ENCODE peak calls at places on chromosomes 5 and 9, in ten cellular contexts. N is left ventricle myocardium inferior, E is A549, K is hepatocyte, T is tibial artery, Y is PC-3, Q is stomach, U is dorsolateral prefrontal cortex, R is esophagus squamous epithelium, H is transverse colon. B is an unnamed sample.

GRCh38 chr9:8895498-8896224 is 1096.1 kb upstream of the DMAC1 start:
- DNase-seq in N (no peak), E (peak), K (peak), T (no peak), Y (no peak), Q (no peak), U (no peak), R (no peak), H (no peak), B (no peak)

GRCh38 chr5:140113180-140113698 is 670 bp upstream of the PURA start:
- DNase-seq in N (peak), E (no peak), K (peak), T (peak), Y (no peak), Q (no peak), U (no peak), R (no peak), H (peak), B (peak)

GRCh38 chr5:154801083-154801482 is 45.9 kb downstream of the LARP1 start:
- DNase-seq in N (no peak), E (no peak), K (no peak), T (no peak), Y (peak), Q (no peak), U (no peak), R (no peak), H (no peak), B (no peak)

GRCh38 chr5:1130218-1130946 is 18.5 kb upstream of the SLC12A7 start:
- DNase-seq in N (no peak), E (no peak), K (peak), T (no peak), Y (peak), Q (peak), U (no peak), R (no peak), H (peak), B (no peak)

GRCh38 chr5:72558383-72558782 is 51.2 kb upstream of the ZNF366 start:
- DNase-seq in N (no peak), E (no peak), K (no peak), T (no peak), Y (no peak), Q (no peak), U (no peak), R (no peak), H (no peak), B (no peak)

GRCh38 chr5:44332360-44332971 is 56.8 kb downstream of the FGF10 start:
- DNase-seq in N (no peak), E (peak), K (peak), T (no peak), Y (peak), Q (no peak), U (no peak), R (no peak), H (no peak), B (no peak)

GRCh38 chr9:13351768-13352386 is 72.4 kb upstream of the MPDZ start:
- DNase-seq in N (no peak), E (peak), K (peak), T (no peak), Y (peak), Q (no peak), U (no peak), R (no peak), H (no peak), B (no peak)

GRCh38 chr5:73528248-73528647 is 30.0 kb downstream of the BTF3 start:
- DNase-seq in N (no peak), E (no peak), K (no peak), T (no peak), Y (no peak), Q (no peak), U (no peak), R (no peak), H (no peak), B (no peak)

GRCh38 chr9:125494555-125494920 is 212.5 kb downstream of the MAPKAP1 start:
- DNase-seq in N (no peak), E (no peak), K (no peak), T (no peak), Y (peak), Q (no peak), U (no peak), R (no peak), H (no peak), B (no peak)

GRCh38 chr9:106583751-106584150 is 279.2 kb upstream of the ZNF462 start:
- DNase-seq in N (no peak), E (no peak), K (no peak), T (no peak), Y (peak), Q (no peak), U (no peak), R (no peak), H (no peak), B (no peak)

GRCh38 chr9:132181796-132182521 is 20.1 kb downstream of the NTNG2 start:
- DNase-seq in N (peak), E (no peak), K (no peak), T (no peak), Y (no peak), Q (no peak), U (peak), R (no peak), H (no peak), B (no peak)

GRCh38 chr5:24547127-24547526 is 97.7 kb downstream of the CDH10 start:
- DNase-seq in N (no peak), E (no peak), K (peak), T (no peak), Y (no peak), Q (no peak), U (no peak), R (no peak), H (no peak), B (no peak)

GRCh38 chr5:141961466-141961865 is 3.5 kb upstream of the PCDH12 start:
- DNase-seq in N (no peak), E (no peak), K (no peak), T (no peak), Y (no peak), Q (no peak), U (no peak), R (no peak), H (no peak), B (no peak)

GRCh38 chr9:93096131-93096802 is at the start of gene CARD19:
- DNase-seq in N (peak), E (peak), K (peak), T (peak), Y (peak), Q (peak), U (no peak), R (no peak), H (peak), B (no peak)

GRCh38 chr9:477146-477545 is 262.5 kb downstream of the DOCK8 start:
- DNase-seq in N (no peak), E (no peak), K (no peak), T (no peak), Y (peak), Q (no peak), U (no peak), R (no peak), H (no peak), B (no peak)

GRCh38 chr5:28780083-28780692 is 1741.8 kb upstream of the CDH9 start:
- DNase-seq in N (no peak), E (no peak), K (no peak), T (no peak), Y (no peak), Q (no peak), U (no peak), R (no peak), H (no peak), B (no peak)

GRCh38 chr5:130549884-130550552 is 615.0 kb downstream of the HINT1 start:
- DNase-seq in N (no peak), E (no peak), K (no peak), T (no peak), Y (peak), Q (no peak), U (no peak), R (no peak), H (no peak), B (no peak)

GRCh38 chr5:95940758-95941682 is 20.6 kb downstream of the ELL2 start:
- DNase-seq in N (no peak), E (no peak), K (no peak), T (no peak), Y (no peak), Q (no peak), U (peak), R (no peak), H (no peak), B (no peak)

GRCh38 chr9:131773911-131774379 is 34.1 kb upstream of the RAPGEF1 start:
- DNase-seq in N (no peak), E (peak), K (peak), T (no peak), Y (peak), Q (peak), U (no peak), R (no peak), H (peak), B (no peak)

GRCh38 chr9:131188986-131189385 is 63.6 kb downstream of the NUP214 start:
- DNase-seq in N (no peak), E (no peak), K (no peak), T (no peak), Y (no peak), Q (no peak), U (no peak), R (no peak), H (no peak), B (no peak)

GRCh38 chr5:173592050-173592669 is 24.3 kb downstream of the BOD1 start:
- DNase-seq in N (no peak), E (peak), K (no peak), T (no peak), Y (peak), Q (no peak), U (no peak), R (no peak), H (no peak), B (peak)

GRCh38 chr9:35932732-35933131 is 23.4 kb downstream of the SPAAR start:
- DNase-seq in N (no peak), E (no peak), K (no peak), T (no peak), Y (no peak), Q (no peak), U (no peak), R (no peak), H (no peak), B (no peak)

GRCh38 chr5:145925353-145925752 is 11.0 kb upstream of the SH3RF2 start:
- DNase-seq in N (no peak), E (no peak), K (no peak), T (no peak), Y (peak), Q (no peak), U (no peak), R (no peak), H (no peak), B (no peak)

GRCh38 chr9:806285-807156 is 35.0 kb upstream of the DMRT1 start:
- DNase-seq in N (no peak), E (peak), K (peak), T (no peak), Y (peak), Q (no peak), U (no peak), R (no peak), H (no peak), B (no peak)

GRCh38 chr5:112417931-112418358 is 1.1 kb downstream of the EPB41L4A start:
- DNase-seq in N (peak), E (no peak), K (peak), T (peak), Y (peak), Q (peak), U (no peak), R (no peak), H (peak), B (no peak)

GRCh38 chr9:116958886-116959285 is 271.8 kb downstream of the TRIM32 start:
- DNase-seq in N (no peak), E (no peak), K (no peak), T (no peak), Y (no peak), Q (no peak), U (no peak), R (no peak), H (no peak), B (no peak)

GRCh38 chr9:89428901-89429890 is 68.7 kb downstream of the SEMA4D start:
- DNase-seq in N (no peak), E (no peak), K (no peak), T (no peak), Y (no peak), Q (no peak), U (no peak), R (no peak), H (peak), B (no peak)

GRCh38 chr9:127863179-127863578 is 8.7 kb upstream of the ENG start:
- DNase-seq in N (no peak), E (no peak), K (no peak), T (no peak), Y (no peak), Q (no peak), U (no peak), R (no peak), H (no peak), B (no peak)

GRCh38 chr5:51987679-51988209 is 604.5 kb downstream of the ISL1 start:
- DNase-seq in N (no peak), E (no peak), K (no peak), T (no peak), Y (no peak), Q (no peak), U (no peak), R (no peak), H (no peak), B (no peak)

DNA sequence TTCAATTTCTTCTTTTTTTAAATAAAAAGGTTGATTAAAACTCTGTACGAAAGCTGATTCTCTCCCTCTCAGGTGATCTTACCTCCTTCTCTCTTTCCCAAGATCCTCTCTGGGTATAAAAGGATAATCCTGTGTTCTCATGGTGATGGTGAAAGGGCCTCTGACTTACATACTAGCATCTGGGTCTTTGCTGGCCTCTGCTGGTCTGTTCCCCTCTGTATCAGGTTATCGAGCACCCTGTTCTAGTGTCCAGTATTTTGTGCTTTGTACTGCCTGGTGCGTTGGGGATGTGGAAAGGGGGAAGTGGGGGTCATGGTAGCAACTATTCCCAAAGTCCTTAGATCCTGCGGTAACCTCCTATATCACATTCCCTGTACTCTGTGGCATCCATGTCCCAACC is 328.9 kb downstream of the NR2F1-AS1 start:
- DNase-seq in N (no peak), E (no peak), K (no peak), T (no peak), Y (no peak), Q (no peak), U (no peak), R (no peak), H (no peak), B (no peak)
- TF ChIP-seq CTCF in N (no peak), E (no peak), K (no peak), T (no peak), Y (peak), Q (no peak), U (no peak), R (no peak), H (no peak), B (no peak)

GRCh38 chr5:80487829-80488708 is at the start of gene FAM151B:
- DNase-seq in N (peak), E (peak), K (peak), T (peak), Y (peak), Q (peak), U (peak), R (peak), H (peak), B (peak)

GRCh38 chr5:80492741-80493140 is 4.8 kb downstream of the FAM151B start:
- DNase-seq in N (no peak), E (no peak), K (no peak), T (no peak), Y (no peak), Q (no peak), U (no peak), R (no peak), H (no peak), B (no peak)

GRCh38 chr5:80491296-80491695 is 3.4 kb downstream of the FAM151B start:
- DNase-seq in N (no peak), E (no peak), K (no peak), T (no peak), Y (no peak), Q (no peak), U (no peak), R (no peak), H (no peak), B (no peak)

GRCh38 chr5:80483636-80484232 is 4.2 kb upstream of the FAM151B start:
- DNase-seq in N (no peak), E (no peak), K (no peak), T (no peak), Y (no peak), Q (no peak), U (no peak), R (no peak), H (no peak), B (no peak)

DNA sequence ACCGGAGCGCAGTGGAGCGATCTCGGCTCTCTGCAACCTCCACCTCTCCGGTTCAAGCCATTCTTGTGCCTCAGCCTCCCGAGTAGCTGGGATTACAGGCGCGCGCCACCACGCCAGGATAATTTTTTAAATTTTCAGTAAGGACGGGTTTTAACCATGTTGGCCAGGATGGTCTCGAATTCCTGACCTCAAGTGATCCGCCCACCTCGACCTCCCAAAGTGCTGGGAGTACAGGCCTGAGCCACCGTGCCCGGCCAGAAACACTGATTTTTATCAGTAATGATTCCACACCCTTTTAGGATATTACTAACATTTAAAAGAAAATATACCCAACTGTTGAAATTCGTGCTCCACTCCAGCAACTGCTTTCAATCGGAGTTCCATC is 464 bp upstream of the FAM151B start:
- DNase-seq in N (no peak), E (no peak), K (no peak), T (no peak), Y (no peak), Q (no peak), U (peak), R (no peak), H (no peak), B (no peak)
- H3K27ac ChIP-seq in N (peak), E (peak), K (peak), T (peak), Y (peak), Q (peak), U (peak), R (peak), H (peak), B (peak)

DNA sequence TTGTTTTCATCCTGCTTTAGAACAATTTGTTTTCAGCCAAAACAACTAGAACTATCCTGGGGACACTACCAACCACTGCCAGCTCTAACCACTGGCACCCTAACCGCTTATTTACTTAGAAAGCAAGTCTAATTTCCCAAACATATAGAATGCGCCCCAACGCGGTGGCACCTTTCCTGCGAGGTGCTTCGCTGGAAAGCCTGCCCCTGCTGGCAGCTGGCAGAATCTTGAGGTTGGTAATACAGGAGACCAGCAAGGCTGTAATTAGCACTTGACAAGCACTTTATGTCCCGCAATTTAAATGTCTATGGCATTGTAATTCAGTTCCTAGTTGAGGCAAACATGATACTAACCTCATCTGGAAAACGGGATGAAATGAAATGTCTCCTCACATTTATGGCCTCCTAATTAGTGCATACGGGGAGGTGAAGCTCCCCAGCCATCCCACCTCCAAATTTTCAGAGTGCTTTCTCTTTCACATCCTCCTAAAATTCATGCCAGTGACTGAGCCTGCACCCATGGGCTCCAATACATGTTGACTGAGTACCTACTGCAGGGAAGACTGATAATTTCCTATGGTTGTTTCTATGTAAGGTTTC is 30.4 kb downstream of the GABBR2 start:
- DNase-seq in N (no peak), E (peak), K (no peak), T (no peak), Y (peak), Q (no peak), U (no peak), R (no peak), H (peak), B (no peak)
- TF ChIP-seq CTCF in N (peak), E (peak), K (peak), T (no peak), Y (peak), Q (peak), U (no peak), R (no peak), H (peak), B (no peak)

GRCh38 chr5:102222772-102223171 is 73.3 kb downstream of the SLCO4C1 start:
- DNase-seq in N (no peak), E (no peak), K (peak), T (no peak), Y (peak), Q (no peak), U (no peak), R (no peak), H (no peak), B (no peak)
- H3K27ac ChIP-seq in N (no peak), E (no peak), K (no peak), T (no peak), Y (no peak), Q (no peak), U (no peak), R (no peak), H (no peak), B (no peak)

DNA sequence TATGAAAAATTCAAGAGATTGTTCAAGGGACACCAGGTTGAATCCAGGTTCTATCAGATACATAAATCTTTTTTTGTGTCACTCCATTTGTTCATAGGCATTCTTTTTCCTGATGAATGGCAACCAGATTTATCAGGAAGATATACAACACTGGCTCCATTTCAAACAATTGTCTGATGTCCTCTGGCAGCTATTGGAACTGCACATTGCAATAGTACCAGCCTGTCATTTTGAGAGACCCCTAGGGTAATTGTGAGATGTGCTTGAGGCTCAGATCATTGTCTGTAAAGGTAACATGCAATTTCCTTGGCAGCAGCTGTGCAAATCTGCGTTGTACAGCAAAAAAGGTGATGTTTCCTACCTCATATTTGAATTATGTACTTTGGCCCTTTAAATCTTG is 25.9 kb downstream of the KCTD16 start:
- DNase-seq in N (no peak), E (no peak), K (no peak), T (no peak), Y (no peak), Q (no peak), U (no peak), R (no peak), H (no peak), B (no peak)
- TF ChIP-seq CTCF in N (no peak), E (no peak), K (no peak), T (no peak), Y (no peak), Q (no peak), U (no peak), R (no peak), H (no peak), B (no peak)